ENCODE peak calls at places on chromosomes 5 and 9, in four cellular contexts. G, S, B and N are unnamed samples.

GRCh38 chr9:105911104-105911911 is 217.0 kb downstream of the TMEM38B start:
- DNase-seq in G (peak; percentile 29), S (peak; percentile 68), B (no peak), N (peak; percentile 68)

GRCh38 chr5:29852329-29852728 is 1341.2 kb upstream of the CDH6 start:
- DNase-seq in G (no peak), S (no peak), B (no peak), N (no peak)

GRCh38 chr9:124849801-124850200 is 3.5 kb upstream of the WDR38 start:
- DNase-seq in G (no peak), S (no peak), B (no peak), N (peak; percentile 57)

GRCh38 chr5:144195443-144195842 is 24.8 kb downstream of the KCTD16 start:
- DNase-seq in G (no peak), S (no peak), B (no peak), N (no peak)

GRCh38 chr9:99490736-99491135 is 268.7 kb downstream of the SEC61B start:
- DNase-seq in G (no peak), S (no peak), B (no peak), N (no peak)

GRCh38 chr5:62692946-62693713 is 114.5 kb downstream of the LRRC70 start:
- DNase-seq in G (peak; percentile 40), S (no peak), B (no peak), N (no peak)

GRCh38 chr5:167982-168660 is 23.2 kb upstream of the LRRC14B start:
- DNase-seq in G (no peak), S (no peak), B (peak; percentile 34), N (no peak)

GRCh38 chr9:126690431-126691051 is 76.8 kb downstream of the LMX1B start:
- DNase-seq in G (peak; percentile 76), S (peak; percentile 84), B (peak; percentile 73), N (peak; percentile 86)

GRCh38 chr5:8517461-8517860 is 648.5 kb downstream of the MTRR start:
- DNase-seq in G (no peak), S (no peak), B (no peak), N (no peak)

GRCh38 chr5:143037071-143037470 is 266.9 kb downstream of the ARHGAP26 start:
- DNase-seq in G (no peak), S (no peak), B (no peak), N (no peak)

GRCh38 chr5:174755103-174755502 is 30.7 kb downstream of the MSX2 start:
- DNase-seq in G (no peak), S (peak; percentile 34), B (no peak), N (no peak)

GRCh38 chr5:159531554-159532105 is 201.3 kb upstream of the IL12B start:
- DNase-seq in G (no peak), S (no peak), B (no peak), N (no peak)

GRCh38 chr5:51227963-51228515 is 155.2 kb upstream of the ISL1 start:
- DNase-seq in G (peak; percentile 21), S (peak; percentile 2), B (no peak), N (no peak)

GRCh38 chr9:134328341-134328840 is 2.1 kb downstream of the RXRA start:
- DNase-seq in G (peak; percentile 38), S (peak; percentile 89), B (peak; percentile 83), N (peak; percentile 52)

GRCh38 chr5:122999947-123000563 is 36.5 kb downstream of the PPIC start:
- DNase-seq in G (peak; percentile 75), S (peak; percentile 55), B (no peak), N (peak; percentile 87)

GRCh38 chr5:15932066-15932465 is 247.5 kb downstream of the MARCHF11 start:
- DNase-seq in G (no peak), S (no peak), B (no peak), N (peak; percentile 57)

GRCh38 chr5:108560581-108560980 is 178.7 kb upstream of the FBXL17 start:
- DNase-seq in G (no peak), S (no peak), B (no peak), N (no peak)

GRCh38 chr9:76351006-76351405 is 43.2 kb downstream of the RFK start:
- DNase-seq in G (no peak), S (no peak), B (no peak), N (no peak)

GRCh38 chr9:100087218-100087617 is 11.6 kb downstream of the ERP44 start:
- DNase-seq in G (no peak), S (no peak), B (no peak), N (no peak)

GRCh38 chr5:140794594-140795258 is at the start of gene PCDHA2:
- DNase-seq in G (peak; percentile 60), S (no peak), B (no peak), N (no peak)

GRCh38 chr5:65483474-65484346 is 2.0 kb upstream of the ADAMTS6 start:
- DNase-seq in G (peak; percentile 77), S (peak; percentile 31), B (no peak), N (no peak)

GRCh38 chr9:4333231-4333740 is 33.4 kb upstream of the GLIS3 start:
- DNase-seq in G (no peak), S (no peak), B (no peak), N (no peak)

GRCh38 chr5:74934949-74935751 is 69.0 kb upstream of the FAM169A start:
- DNase-seq in G (no peak), S (no peak), B (no peak), N (no peak)

GRCh38 chr9:89667730-89668129 is 62.9 kb downstream of the GADD45G start:
- DNase-seq in G (peak; percentile 65), S (peak; percentile 60), B (no peak), N (no peak)

GRCh38 chr9:28502189-28502588 is 928.9 kb upstream of the C9orf72 start:
- DNase-seq in G (no peak), S (no peak), B (no peak), N (no peak)

GRCh38 chr5:154937186-154937717 is 759 bp downstream of the GEMIN5 start:
- DNase-seq in G (peak; percentile 5), S (no peak), B (no peak), N (no peak)

GRCh38 chr5:134642931-134643530 is 5.6 kb upstream of the SEC24A start:
- DNase-seq in G (no peak), S (no peak), B (no peak), N (no peak)

GRCh38 chr9:136629879-136630661 is 32.6 kb upstream of the EGFL7 start:
- DNase-seq in G (peak; percentile 80), S (peak; percentile 85), B (peak; percentile 78), N (no peak)

GRCh38 chr5:79924936-79925893 is 65.8 kb downstream of the MTX3 start:
- DNase-seq in G (peak; percentile 4), S (peak; percentile 12), B (no peak), N (no peak)

GRCh38 chr5:42228279-42228678 is 195.0 kb upstream of the GHR start:
- DNase-seq in G (peak; percentile 3), S (no peak), B (no peak), N (no peak)

GRCh38 chr9:68867066-68867465 is 146.8 kb downstream of the PRKACG start:
- DNase-seq in G (no peak), S (no peak), B (no peak), N (no peak)

GRCh38 chr9:123445116-123445515 is 89.1 kb downstream of the CRB2 start:
- DNase-seq in G (no peak), S (no peak), B (no peak), N (no peak)

GRCh38 chr5:37668524-37669047 is 171.3 kb downstream of the GDNF start:
- DNase-seq in G (peak; percentile 5), S (peak; percentile 78), B (peak; percentile 51), N (no peak)

GRCh38 chr5:73605223-73606087 is 20.5 kb upstream of the ARHGEF28 start:
- DNase-seq in G (no peak), S (no peak), B (no peak), N (no peak)

DNA sequence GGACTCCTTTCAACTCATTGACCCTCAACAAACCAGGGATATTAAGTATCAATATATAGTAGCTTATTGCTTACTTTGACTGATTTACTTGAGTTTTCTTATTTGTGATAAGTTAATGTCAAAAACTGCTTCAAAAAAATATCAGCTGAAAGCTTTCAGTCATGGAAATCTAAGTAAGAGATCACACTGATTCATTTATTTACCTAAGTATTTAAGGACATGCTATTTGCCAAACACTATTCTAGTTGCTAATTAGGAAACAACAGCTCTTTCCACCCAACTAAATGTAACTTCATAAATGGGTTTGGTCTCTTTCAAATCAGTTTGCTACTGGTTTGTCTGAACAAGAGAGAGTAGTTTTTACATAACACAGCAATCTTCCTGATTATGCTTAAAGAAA is 48.2 kb downstream of the CHD1 start:
- DNase-seq in G (no peak), S (no peak), B (no peak), N (no peak)
- H3K27me3 ChIP-seq in G (no peaks in the 10 kb centered on the region), S (no peaks in the 10 kb centered on the region), B (no peaks in the 10 kb centered on the region), N (no peaks in the 10 kb centered on the region)

GRCh38 chr5:132420706-132421272 is 51.3 kb downstream of the SLC22A5 start:
- DNase-seq in G (no peak), S (no peak), B (no peak), N (no peak)
- H3K4me3 ChIP-seq in G (no peak overlapping the region), S (no peak overlapping the region), B (no peak overlapping the region), N (no peak overlapping the region)

GRCh38 chr9:120902824-120903608 is 23.6 kb downstream of the TRAF1 start:
- DNase-seq in G (no peak), S (no peak), B (no peak), N (no peak)

GRCh38 chr9:120905794-120906248 is 20.8 kb downstream of the TRAF1 start:
- DNase-seq in G (no peak), S (no peak), B (no peak), N (no peak)

GRCh38 chr9:120904999-120905793 is 21.4 kb downstream of the TRAF1 start:
- DNase-seq in G (no peak), S (no peak), B (no peak), N (no peak)

GRCh38 chr9:120902286-120902685 is 24.3 kb downstream of the TRAF1 start:
- DNase-seq in G (no peak), S (no peak), B (no peak), N (no peak)

GRCh38 chr9:120904061-120904998 is 22.3 kb downstream of the TRAF1 start:
- DNase-seq in G (no peak), S (no peak), B (no peak), N (no peak)
- H3K4me1 ChIP-seq in G (no peaks in the 10 kb centered on the region), S (no peaks in the 10 kb centered on the region), B (peaks cover 12% of the 10 kb centered on the region), N (no peaks in the 10 kb centered on the region)

GRCh38 chr5:176133877-176134276 is 104.3 kb upstream of the SIMC1 start:
- DNase-seq in G (no peak), S (no peak), B (no peak), N (no peak)

GRCh38 chr5:176134529-176135223 is 103.5 kb upstream of the SIMC1 start:
- DNase-seq in G (no peak), S (no peak), B (no peak), N (no peak)

GRCh38 chr5:176133289-176133870 is 104.8 kb upstream of the SIMC1 start:
- DNase-seq in G (no peak), S (no peak), B (no peak), N (no peak)

GRCh38 chr5:176131771-176132170 is 106.5 kb upstream of the SIMC1 start:
- DNase-seq in G (no peak), S (no peak), B (no peak), N (no peak)

DNA sequence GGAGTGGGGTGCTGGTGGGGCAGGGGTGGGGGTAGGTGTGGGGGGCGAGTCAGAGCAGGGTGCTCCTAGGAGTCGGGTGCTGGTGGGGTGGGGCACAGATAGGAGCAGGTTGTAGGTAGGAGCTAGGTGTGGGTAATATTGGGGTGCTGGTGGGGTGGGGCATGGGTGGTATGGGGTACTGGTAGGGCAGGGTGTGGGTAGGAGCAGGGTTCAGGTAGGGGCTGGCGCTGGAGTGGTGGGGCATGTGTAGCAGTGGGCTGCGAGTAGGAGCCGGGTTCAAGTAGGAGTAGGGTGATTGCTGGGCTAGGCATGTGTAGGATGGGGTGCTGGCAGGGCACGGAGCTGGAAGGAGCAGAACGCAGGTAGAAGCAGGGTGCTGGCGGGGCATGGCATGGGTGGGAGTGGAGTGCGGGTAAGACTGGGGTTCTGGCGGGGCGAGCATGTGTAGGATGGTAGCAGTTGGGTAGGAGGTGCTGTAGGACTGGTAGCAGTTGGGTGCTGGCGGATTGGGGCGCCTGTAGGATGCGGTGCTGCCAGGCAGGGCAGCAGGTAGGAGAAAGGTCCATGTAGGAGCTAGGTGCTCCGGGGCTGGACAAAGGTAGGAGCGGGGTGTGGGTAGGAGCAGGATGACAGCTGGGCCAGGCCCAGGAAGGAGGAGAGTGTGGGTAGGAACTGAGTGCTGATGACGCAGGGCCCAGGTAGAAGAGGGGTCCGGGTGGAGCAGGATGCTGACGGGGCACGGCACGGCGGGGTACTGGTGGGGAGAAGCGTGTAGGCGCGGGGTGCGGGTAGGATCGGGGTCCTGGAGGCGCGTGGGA is 105.5 kb upstream of the SIMC1 start:
- DNase-seq in G (no peak), S (no peak), B (no peak), N (no peak)
- H3K27me3 ChIP-seq in G (peaks cover 21% of the 10 kb centered on the region), S (no peaks in the 10 kb centered on the region), B (peaks cover 5% of the 10 kb centered on the region), N (peaks cover 2% of the 10 kb centered on the region)